ENCODE peak calls at places on chromosomes 16 and 17, in five cellular contexts. J is stomach, F is right atrium auricular region, T is upper lobe of right lung, M is mammary epithelial cell. E is an unnamed sample.

GRCh38 chr16:4489030-4489429 is 12.8 kb downstream of the HMOX2 start:
- DNase-seq in J (no peak), F (no peak), T (no peak), M (peak; percentile 56), E (no peak)

GRCh38 chr16:50881331-50881830 is 139.5 kb downstream of the CYLD start:
- DNase-seq in J (no peak), F (peak; percentile 30), T (no peak), M (no peak), E (no peak)

GRCh38 chr17:49104511-49105074 is 28.0 kb upstream of the B4GALNT2 start:
- DNase-seq in J (no peak), F (no peak), T (no peak), M (no peak), E (no peak)

GRCh38 chr17:21149626-21150025 is 22.9 kb downstream of the DHRS7B start:
- DNase-seq in J (no peak), F (no peak), T (no peak), M (no peak), E (no peak)

GRCh38 chr17:48074322-48075054 is 26.3 kb downstream of the NFE2L1 start:
- DNase-seq in J (peak; percentile 83), F (peak; percentile 91), T (peak; percentile 15), M (peak; percentile 55), E (peak; percentile 66)

GRCh38 chr17:9178319-9178718 is 157.0 kb downstream of the NTN1 start:
- DNase-seq in J (no peak), F (no peak), T (no peak), M (no peak), E (no peak)

GRCh38 chr16:66275795-66276428 is 90.6 kb upstream of the CDH5 start:
- DNase-seq in J (peak; percentile 45), F (peak; percentile 58), T (no peak), M (peak; percentile 83), E (peak; percentile 18)

GRCh38 chr17:57342141-57342540 is 85.8 kb downstream of the MSI2 start:
- DNase-seq in J (no peak), F (no peak), T (no peak), M (no peak), E (no peak)

GRCh38 chr16:1677339-1677738 is 740 bp upstream of the JPT2 start:
- DNase-seq in J (no peak), F (no peak), T (no peak), M (no peak), E (no peak)

GRCh38 chr17:40418428-40418706 is 671 bp upstream of the TOP2A start:
- DNase-seq in J (no peak), F (no peak), T (no peak), M (no peak), E (no peak)

GRCh38 chr16:10256855-10257641 is 74.8 kb upstream of the GRIN2A start:
- DNase-seq in J (peak; percentile 50), F (no peak), T (no peak), M (peak; percentile 27), E (peak; percentile 16)

GRCh38 chr17:29163563-29163962 is 16.6 kb downstream of the MYO18A start:
- DNase-seq in J (no peak), F (no peak), T (no peak), M (no peak), E (no peak)

GRCh38 chr17:50421308-50422031 is 4.5 kb upstream of the ACSF2 start:
- DNase-seq in J (no peak), F (no peak), T (no peak), M (no peak), E (no peak)

GRCh38 chr16:55480228-55480655 is 1.2 kb downstream of the MMP2 start:
- DNase-seq in J (peak; percentile 63), F (peak; percentile 92), T (peak; percentile 87), M (peak; percentile 59), E (peak; percentile 97)

GRCh38 chr17:76865174-76865573 is 3.0 kb upstream of the MGAT5B start:
- DNase-seq in J (no peak), F (no peak), T (no peak), M (no peak), E (no peak)

GRCh38 chr16:48382131-48382530 is 3.1 kb downstream of the SIAH1 start:
- DNase-seq in J (no peak), F (no peak), T (no peak), M (no peak), E (no peak)

GRCh38 chr16:48384305-48384981 is 770 bp downstream of the SIAH1 start:
- DNase-seq in J (peak; percentile 59), F (peak; percentile 58), T (peak; percentile 85), M (peak; percentile 24), E (peak; percentile 57)

GRCh38 chr16:48383877-48384304 is 1.3 kb downstream of the SIAH1 start:
- DNase-seq in J (no peak), F (peak; percentile 57), T (no peak), M (peak; percentile 48), E (no peak)

GRCh38 chr16:48384982-48385271 is 286 bp downstream of the SIAH1 start:
- DNase-seq in J (no peak), F (no peak), T (no peak), M (no peak), E (peak; percentile 44)

DNA sequence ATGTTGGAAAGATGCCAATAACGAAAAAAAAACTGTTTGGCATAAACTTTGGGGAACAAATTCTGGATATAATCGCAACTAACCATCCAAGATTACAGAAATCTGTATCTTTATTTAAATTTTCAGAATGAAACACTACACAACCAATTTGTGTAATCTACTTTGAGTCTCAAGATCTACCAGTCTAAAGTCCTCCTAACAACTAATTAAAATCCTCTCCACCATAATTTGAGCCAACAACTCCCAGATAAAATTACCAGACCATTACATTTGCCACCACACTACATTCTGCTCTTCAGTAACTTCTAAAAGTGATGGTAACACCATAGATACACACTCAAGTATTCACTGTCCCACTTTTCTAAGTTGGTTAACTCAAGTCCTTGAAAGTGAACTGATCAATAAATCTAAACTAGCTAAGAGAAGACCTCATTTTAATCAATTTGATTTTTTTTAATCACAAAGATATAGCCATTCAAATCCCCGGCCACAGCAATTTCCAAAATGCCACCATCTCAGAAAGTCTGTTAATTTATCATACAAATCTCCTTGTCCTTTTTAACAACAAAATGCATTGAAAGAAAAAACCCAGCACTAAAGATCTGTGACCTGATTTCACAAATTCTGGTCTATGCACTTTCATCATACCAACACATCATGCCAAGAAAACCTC is 1.9 kb downstream of the SIAH1 start:
- DNase-seq in J (no peak), F (peak; percentile 28), T (no peak), M (no peak), E (no peak)
- H3K9me3 ChIP-seq in J (no peaks in the 10 kb centered on the region), F (no peaks in the 10 kb centered on the region), T (no peaks in the 10 kb centered on the region), M (no peaks in the 10 kb centered on the region), E (no peaks in the 10 kb centered on the region)

GRCh38 chr16:78815713-78816112 is 716.3 kb downstream of the WWOX start:
- DNase-seq in J (no peak), F (no peak), T (no peak), M (no peak), E (no peak)

GRCh38 chr16:78813917-78814316 is 714.5 kb downstream of the WWOX start:
- DNase-seq in J (no peak), F (no peak), T (no peak), M (no peak), E (no peak)

GRCh38 chr16:78811247-78811646 is 711.8 kb downstream of the WWOX start:
- DNase-seq in J (no peak), F (no peak), T (no peak), M (no peak), E (no peak)

GRCh38 chr16:78809535-78809934 is 710.1 kb downstream of the WWOX start:
- DNase-seq in J (no peak), F (no peak), T (no peak), M (no peak), E (no peak)

DNA sequence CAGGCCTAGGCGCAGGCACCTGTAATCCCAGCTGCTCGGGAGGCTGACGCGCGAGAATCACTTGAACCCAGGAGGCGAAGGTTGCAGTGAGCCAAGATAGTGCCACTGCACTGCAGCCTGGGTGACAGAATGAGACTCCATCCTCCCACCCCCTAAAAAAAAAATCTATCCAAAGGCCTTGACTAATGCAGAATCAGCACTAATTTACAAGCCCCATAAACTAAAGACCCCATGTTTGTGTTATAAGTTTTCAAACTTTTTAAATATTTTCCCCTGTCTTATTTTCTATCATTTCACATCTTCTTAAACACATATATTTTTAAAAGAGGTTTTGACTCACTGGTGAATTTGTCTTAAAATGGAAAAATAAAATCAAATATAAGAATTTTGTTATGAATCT is 713.1 kb downstream of the WWOX start:
- DNase-seq in J (no peak), F (no peak), T (no peak), M (no peak), E (no peak)
- H3K4me3 ChIP-seq in J (no peak overlapping the region), F (no peak overlapping the region), T (no peak overlapping the region), M (no peak overlapping the region), E (no peak overlapping the region)

GRCh38 chr16:83005653-83006160 is 378.9 kb downstream of the CDH13 start:
- DNase-seq in J (no peak), F (no peak), T (no peak), M (no peak), E (no peak)
- H3K9me3 ChIP-seq in J (no peaks in the 10 kb centered on the region), F (no peaks in the 10 kb centered on the region), T (no peaks in the 10 kb centered on the region), M (no peaks in the 10 kb centered on the region), E (no peaks in the 10 kb centered on the region)

GRCh38 chr17:81429813-81430510 is 34.7 kb downstream of the BAHCC1 start:
- DNase-seq in J (no peak), F (no peak), T (no peak), M (no peak), E (peak; percentile 66)
- H3K4me3 ChIP-seq in J (peak overlapping the region; percentile 17), F (peak overlapping the region; percentile 13), T (no peak overlapping the region), M (no peak overlapping the region), E (no peak overlapping the region)

GRCh38 chr17:27089929-27090247 is 204.0 kb upstream of the WSB1 start:
- DNase-seq in J (no peak), F (no peak), T (no peak), M (no peak), E (no peak)
- H3K9me3 ChIP-seq in J (no peaks in the 10 kb centered on the region), F (no peaks in the 10 kb centered on the region), T (no peaks in the 10 kb centered on the region), M (peaks cover 5% of the 10 kb centered on the region), E (no peaks in the 10 kb centered on the region)

DNA sequence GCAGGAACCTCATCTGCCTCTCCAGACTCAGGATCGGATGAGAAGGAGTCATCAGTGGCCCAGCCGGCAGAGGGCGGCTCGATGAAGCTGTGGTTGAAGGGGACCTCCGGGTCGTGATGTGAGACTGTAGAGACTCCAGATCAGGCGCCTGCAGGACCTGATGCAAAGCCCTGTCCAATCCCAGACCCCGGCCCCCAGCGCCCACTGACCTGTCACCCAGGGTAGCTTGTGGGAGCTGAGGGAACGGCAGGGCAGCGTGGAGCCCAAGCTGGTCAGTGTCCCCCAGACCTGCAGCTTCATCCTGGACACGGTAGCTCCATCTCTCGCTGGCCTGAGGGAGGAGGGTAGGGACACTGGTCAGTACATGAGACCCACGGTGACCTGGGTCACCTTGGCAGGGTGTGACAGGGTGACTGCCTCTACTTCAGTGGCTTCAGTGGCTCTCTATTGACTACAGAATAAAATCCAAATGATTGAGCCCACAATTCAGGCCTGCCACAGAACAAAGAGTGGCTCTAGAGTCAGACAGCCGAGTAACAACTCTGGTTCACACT is 8.2 kb upstream of the SLC43A2 start:
- DNase-seq in J (no peak), F (no peak), T (no peak), M (no peak), E (no peak)
- H3K4me3 ChIP-seq in J (no peak overlapping the region), F (no peak overlapping the region), T (no peak overlapping the region), M (no peak overlapping the region), E (no peak overlapping the region)

GRCh38 chr16:3311496-3311895 is 6.2 kb downstream of the ZNF75A start:
- DNase-seq in J (no peak), F (no peak), T (no peak), M (no peak), E (no peak)

GRCh38 chr16:3304370-3304769 is 860 bp downstream of the TIGD7 start:
- DNase-seq in J (no peak), F (no peak), T (no peak), M (no peak), E (no peak)

GRCh38 chr16:3305109-3306068 is at the start of the genes TIGD7 and ZNF75A:
- DNase-seq in J (peak; percentile 83), F (peak; percentile 83), T (peak; percentile 94), M (peak; percentile 87), E (peak; percentile 90)

GRCh38 chr16:3306078-3306477 is 781 bp downstream of the ZNF75A start:
- DNase-seq in J (no peak), F (no peak), T (no peak), M (no peak), E (no peak)
- H3K9me3 ChIP-seq in J (peaks cover 91% of the 10 kb centered on the region), F (peaks cover 71% of the 10 kb centered on the region), T (peaks cover 61% of the 10 kb centered on the region), M (peaks cover 41% of the 10 kb centered on the region), E (peaks cover 66% of the 10 kb centered on the region)

E was measured in MG63.